ENCODE peak calls at places on chromosomes 6 and 20, in seven cellular contexts. J is natural killer cell; M is epithelial cell of proximal tubule; Y is Calu3; T is CD8-positive, alpha-beta T cell; L is breast epithelium; G is psoas muscle. C is an unnamed sample.
A peak's percentile ranks its signal among the peaks of the same experiment; 100 is the strongest.

GRCh38 chr6:41135062-41135832 is 18.9 kb downstream of the TREML1 start:
- DNase-seq in J (no peak), M (no peak), Y (no peak), T (no peak), L (no peak), G (no peak), C (no peak)

GRCh38 chr6:46909371-46909770 is 12.4 kb downstream of the ADGRF5 start:
- DNase-seq in J (no peak), M (no peak), Y (no peak), T (no peak), L (no peak), G (no peak), C (no peak)

GRCh38 chr6:3577517-3577916 is 120.7 kb upstream of the SLC22A23 start:
- DNase-seq in J (no peak), M (no peak), Y (no peak), T (no peak), L (no peak), G (no peak), C (no peak)

GRCh38 chr6:47483853-47484546 is 6.4 kb downstream of the CD2AP start:
- DNase-seq in J (no peak), M (no peak), Y (no peak), T (no peak), L (no peak), G (no peak), C (no peak)

GRCh38 chr20:19531446-19531845 is 226.6 kb upstream of the RIN2 start:
- DNase-seq in J (no peak), M (peak; percentile 12), Y (no peak), T (no peak), L (no peak), G (no peak), C (no peak)

GRCh38 chr6:169244684-169245383 is 8.8 kb downstream of the THBS2 start:
- DNase-seq in J (no peak), M (no peak), Y (no peak), T (no peak), L (no peak), G (no peak), C (no peak)

GRCh38 chr6:168060521-168060931 is 18.5 kb downstream of the FRMD1 start:
- DNase-seq in J (no peak), M (no peak), Y (peak; percentile 63), T (no peak), L (peak; percentile 27), G (peak; percentile 64), C (peak; percentile 48)

GRCh38 chr6:134240664-134241431 is 77.1 kb downstream of the SGK1 start:
- DNase-seq in J (no peak), M (no peak), Y (no peak), T (peak; percentile 73), L (peak; percentile 51), G (peak; percentile 46), C (no peak)

GRCh38 chr6:18496462-18496861 is 109.3 kb downstream of the RNF144B start:
- DNase-seq in J (no peak), M (peak; percentile 87), Y (no peak), T (no peak), L (no peak), G (no peak), C (no peak)

GRCh38 chr6:161444966-161445799 is 171.3 kb upstream of the AGPAT4 start:
- DNase-seq in J (no peak), M (no peak), Y (no peak), T (no peak), L (no peak), G (no peak), C (no peak)

GRCh38 chr20:13878600-13878999 is 93.8 kb downstream of the NDUFAF5 start:
- DNase-seq in J (no peak), M (no peak), Y (no peak), T (no peak), L (no peak), G (no peak), C (no peak)

GRCh38 chr6:45423901-45424627 is 46.3 kb upstream of the SUPT3H start:
- DNase-seq in J (peak; percentile 25), M (no peak), Y (no peak), T (no peak), L (no peak), G (peak; percentile 25), C (peak; percentile 22)

GRCh38 chr20:40073535-40074111 is 615.4 kb downstream of the MAFB start:
- DNase-seq in J (no peak), M (no peak), Y (no peak), T (no peak), L (no peak), G (no peak), C (no peak)

GRCh38 chr6:90463359-90463758 is 123.5 kb downstream of the MAP3K7 start:
- DNase-seq in J (no peak), M (no peak), Y (no peak), T (peak; percentile 28), L (no peak), G (no peak), C (no peak)

GRCh38 chr6:29617782-29618557 is 15.0 kb downstream of the GABBR1 start:
- DNase-seq in J (no peak), M (no peak), Y (no peak), T (no peak), L (no peak), G (no peak), C (no peak)

GRCh38 chr6:40526036-40526435 is 61.1 kb downstream of the LRFN2 start:
- DNase-seq in J (no peak), M (no peak), Y (no peak), T (no peak), L (no peak), G (no peak), C (no peak)

GRCh38 chr6:137487181-137487910 is 6.8 kb downstream of the OLIG3 start:
- DNase-seq in J (no peak), M (no peak), Y (no peak), T (no peak), L (no peak), G (no peak), C (no peak)

GRCh38 chr6:524803-525202 is 132.1 kb downstream of the HUS1B start:
- DNase-seq in J (no peak), M (no peak), Y (no peak), T (peak; percentile 37), L (no peak), G (no peak), C (no peak)
- TF ChIP-seq CTCF in J (no peak), M (no peak), Y (no peak), T (no peak), L (no peak), G (no peak), C (no peak)

DNA sequence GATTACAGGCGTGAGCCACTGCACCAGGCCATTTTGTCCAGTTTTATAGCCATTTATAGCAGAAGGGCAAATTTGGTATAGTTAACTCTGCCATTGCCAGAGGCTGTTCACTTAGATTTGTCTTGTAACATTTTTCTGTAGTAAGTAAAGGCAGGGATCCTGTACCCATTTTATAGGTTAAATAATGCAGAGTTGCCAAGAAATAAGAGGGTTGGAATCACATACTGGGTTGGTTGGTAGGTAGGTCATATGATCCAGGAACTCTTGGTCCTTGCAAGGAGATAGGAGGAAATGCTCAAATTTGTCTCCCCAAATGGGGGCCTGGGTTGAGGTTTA is 68.1 kb downstream of the SHLD1 start:
- DNase-seq in J (no peak), M (no peak), Y (no peak), T (no peak), L (no peak), G (no peak), C (no peak)
- TF ChIP-seq CTCF in J (no peak), M (no peak), Y (no peak), T (no peak), L (no peak), G (no peak), C (no peak)

DNA sequence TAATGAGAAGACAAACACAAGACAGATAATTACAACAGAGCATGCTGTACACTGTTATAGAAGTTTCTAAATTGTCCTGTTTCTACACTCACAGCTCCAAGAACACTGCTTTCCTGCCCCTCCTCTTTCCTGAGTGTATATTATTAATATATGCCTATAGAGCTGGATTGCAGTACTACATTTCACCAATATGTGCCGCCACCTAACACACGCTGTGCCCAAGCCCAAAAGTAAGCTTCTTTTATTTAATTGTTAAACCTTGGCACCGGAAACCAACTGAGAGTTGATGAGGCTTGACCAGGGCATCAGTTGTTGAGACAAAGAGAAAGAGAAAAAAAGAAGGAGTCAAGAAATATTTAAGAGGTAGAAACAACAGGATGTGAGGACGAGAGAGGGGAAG is 16.0 kb upstream of the PTPRT start:
- DNase-seq in J (no peak), M (no peak), Y (no peak), T (no peak), L (no peak), G (no peak), C (no peak)
- TF ChIP-seq CTCF in J (no peak), M (no peak), Y (peak; percentile 22), T (no peak), L (no peak), G (no peak), C (peak; percentile 20)

GRCh38 chr20:61253640-61254511 is 1.8 kb downstream of the CDH4 start:
- DNase-seq in J (no peak), M (no peak), Y (no peak), T (no peak), L (no peak), G (no peak), C (peak; percentile 30)

GRCh38 chr20:61252601-61253263 is 671 bp downstream of the CDH4 start:
- DNase-seq in J (no peak), M (no peak), Y (no peak), T (no peak), L (no peak), G (no peak), C (peak; percentile 23)

GRCh38 chr20:61254881-61255589 is 3.0 kb downstream of the CDH4 start:
- DNase-seq in J (no peak), M (peak; percentile 9), Y (no peak), T (no peak), L (no peak), G (no peak), C (no peak)

GRCh38 chr20:61251529-61252393 is at the start of gene CDH4:
- DNase-seq in J (no peak), M (no peak), Y (no peak), T (no peak), L (no peak), G (no peak), C (peak; percentile 16)

GRCh38 chr20:61253264-61253639 is 1.2 kb downstream of the CDH4 start:
- DNase-seq in J (no peak), M (no peak), Y (no peak), T (no peak), L (no peak), G (no peak), C (peak; percentile 50)
- TF ChIP-seq CTCF in J (no peak), M (no peak), Y (no peak), T (no peak), L (no peak), G (no peak), C (peak; percentile 57)